ENCODE peak calls at places on chromosomes 16 and 17, in four cellular contexts. One of them, this sample, is unnamed. For H3K36me3, the result is how much of the 10 kb centered on the place peaks cover.

GRCh38 chr17:50111687-50112655 is 16.8 kb downstream of the PDK2 start:
- DNase-seq in prostate gland: no peak
- DNase-seq in Peyer's patch: peak
- DNase-seq in GM12878: no peak
- DNase-seq in this sample: no peak

GRCh38 chr17:45405250-45406086 is 27.2 kb downstream of the ARHGAP27 start:
- DNase-seq in prostate gland: no peak
- DNase-seq in Peyer's patch: peak
- DNase-seq in GM12878: no peak
- DNase-seq in this sample: no peak

GRCh38 chr17:48299760-48300159 is 130.3 kb downstream of the SKAP1 start:
- DNase-seq in prostate gland: no peak
- DNase-seq in Peyer's patch: no peak
- DNase-seq in GM12878: peak
- DNase-seq in this sample: no peak

GRCh38 chr17:66466933-66467367 is 164.5 kb downstream of the PRKCA start:
- DNase-seq in prostate gland: no peak
- DNase-seq in Peyer's patch: no peak
- DNase-seq in GM12878: no peak
- DNase-seq in this sample: no peak

GRCh38 chr17:51000835-51001638 is 119.6 kb downstream of the SPAG9 start:
- DNase-seq in prostate gland: peak
- DNase-seq in Peyer's patch: no peak
- DNase-seq in GM12878: peak
- DNase-seq in this sample: no peak

GRCh38 chr17:49223517-49224197 is 6.9 kb downstream of the PHOSPHO1 start:
- DNase-seq in prostate gland: peak
- DNase-seq in Peyer's patch: peak
- DNase-seq in GM12878: no peak
- DNase-seq in this sample: no peak

GRCh38 chr17:55238931-55239297 is 25.8 kb upstream of the HLF start:
- DNase-seq in prostate gland: no peak
- DNase-seq in Peyer's patch: peak
- DNase-seq in GM12878: no peak
- DNase-seq in this sample: no peak

GRCh38 chr16:68658974-68659360 is 13.9 kb downstream of the CDH3 start:
- DNase-seq in prostate gland: no peak
- DNase-seq in Peyer's patch: no peak
- DNase-seq in GM12878: no peak
- DNase-seq in this sample: no peak

GRCh38 chr17:41932821-41933389 is 2.5 kb downstream of the ODAD4 start:
- DNase-seq in prostate gland: no peak
- DNase-seq in Peyer's patch: no peak
- DNase-seq in GM12878: no peak
- DNase-seq in this sample: no peak

GRCh38 chr16:49937886-49938285 is 82.0 kb upstream of the ZNF423 start:
- DNase-seq in prostate gland: no peak
- DNase-seq in Peyer's patch: no peak
- DNase-seq in GM12878: no peak
- DNase-seq in this sample: no peak

GRCh38 chr17:16294560-16294959 is 58.7 kb downstream of the CENPV start:
- DNase-seq in prostate gland: no peak
- DNase-seq in Peyer's patch: no peak
- DNase-seq in GM12878: no peak
- DNase-seq in this sample: no peak

GRCh38 chr16:21265104-21265825 is 12.8 kb downstream of the CRYM start:
- DNase-seq in prostate gland: no peak
- DNase-seq in Peyer's patch: no peak
- DNase-seq in GM12878: no peak
- DNase-seq in this sample: no peak

GRCh38 chr17:67959510-67959909 is 36.8 kb downstream of the C17orf58 start:
- DNase-seq in prostate gland: no peak
- DNase-seq in Peyer's patch: no peak
- DNase-seq in GM12878: no peak
- DNase-seq in this sample: no peak

GRCh38 chr16:1527836-1528811 is 5.3 kb upstream of the TMEM204 start:
- DNase-seq in prostate gland: no peak
- DNase-seq in Peyer's patch: no peak
- DNase-seq in GM12878: no peak
- DNase-seq in this sample: no peak

GRCh38 chr16:64162613-64163375 is 959.1 kb downstream of the CDH11 start:
- DNase-seq in prostate gland: no peak
- DNase-seq in Peyer's patch: no peak
- DNase-seq in GM12878: no peak
- DNase-seq in this sample: no peak

GRCh38 chr17:42618442-42619150 is 9.1 kb downstream of the TUBG1 start:
- DNase-seq in prostate gland: peak
- DNase-seq in Peyer's patch: peak
- DNase-seq in GM12878: peak
- DNase-seq in this sample: no peak

GRCh38 chr17:43416998-43417891 is 18.5 kb downstream of the ARL4D start:
- DNase-seq in prostate gland: peak
- DNase-seq in Peyer's patch: peak
- DNase-seq in GM12878: no peak
- DNase-seq in this sample: no peak

GRCh38 chr17:3826191-3826590 is 19.9 kb downstream of the NCBP3 start:
- DNase-seq in prostate gland: no peak
- DNase-seq in Peyer's patch: no peak
- DNase-seq in GM12878: no peak
- DNase-seq in this sample: no peak

GRCh38 chr17:39143552-39144093 is 7.8 kb downstream of the PLXDC1 start:
- DNase-seq in prostate gland: no peak
- DNase-seq in Peyer's patch: no peak
- DNase-seq in GM12878: no peak
- DNase-seq in this sample: no peak

GRCh38 chr16:3754304-3754703 is 37.0 kb upstream of the TRAP1 start:
- DNase-seq in prostate gland: no peak
- DNase-seq in Peyer's patch: no peak
- DNase-seq in GM12878: no peak
- DNase-seq in this sample: no peak

GRCh38 chr16:88934066-88934667 is 42.8 kb downstream of the CBFA2T3 start:
- DNase-seq in prostate gland: no peak
- DNase-seq in Peyer's patch: no peak
- DNase-seq in GM12878: no peak
- DNase-seq in this sample: no peak

GRCh38 chr16:81517150-81517499 is 72.5 kb downstream of the CMIP start:
- DNase-seq in prostate gland: no peak
- DNase-seq in Peyer's patch: no peak
- DNase-seq in GM12878: no peak
- DNase-seq in this sample: no peak

GRCh38 chr16:85472514-85472913 is 140.6 kb upstream of the GSE1 start:
- DNase-seq in prostate gland: no peak
- DNase-seq in Peyer's patch: no peak
- DNase-seq in GM12878: no peak
- DNase-seq in this sample: no peak

GRCh38 chr17:64166876-64167275 is 36.9 kb upstream of the ERN1 start:
- DNase-seq in prostate gland: no peak
- DNase-seq in Peyer's patch: no peak
- DNase-seq in GM12878: no peak
- DNase-seq in this sample: no peak

GRCh38 chr16:81595676-81596292 is 151.2 kb downstream of the CMIP start:
- DNase-seq in prostate gland: no peak
- DNase-seq in Peyer's patch: no peak
- DNase-seq in GM12878: no peak
- DNase-seq in this sample: no peak

GRCh38 chr16:50853329-50853728 is 111.4 kb downstream of the CYLD start:
- DNase-seq in prostate gland: no peak
- DNase-seq in Peyer's patch: no peak
- DNase-seq in GM12878: no peak
- DNase-seq in this sample: no peak

GRCh38 chr17:55770220-55770870 is 19.5 kb downstream of the PCTP start:
- DNase-seq in prostate gland: no peak
- DNase-seq in Peyer's patch: no peak
- DNase-seq in GM12878: no peak
- DNase-seq in this sample: no peak

GRCh38 chr16:10971560-10971961 is 27.2 kb downstream of the CLEC16A start:
- DNase-seq in prostate gland: peak
- DNase-seq in Peyer's patch: no peak
- DNase-seq in GM12878: no peak
- DNase-seq in this sample: no peak

DNA sequence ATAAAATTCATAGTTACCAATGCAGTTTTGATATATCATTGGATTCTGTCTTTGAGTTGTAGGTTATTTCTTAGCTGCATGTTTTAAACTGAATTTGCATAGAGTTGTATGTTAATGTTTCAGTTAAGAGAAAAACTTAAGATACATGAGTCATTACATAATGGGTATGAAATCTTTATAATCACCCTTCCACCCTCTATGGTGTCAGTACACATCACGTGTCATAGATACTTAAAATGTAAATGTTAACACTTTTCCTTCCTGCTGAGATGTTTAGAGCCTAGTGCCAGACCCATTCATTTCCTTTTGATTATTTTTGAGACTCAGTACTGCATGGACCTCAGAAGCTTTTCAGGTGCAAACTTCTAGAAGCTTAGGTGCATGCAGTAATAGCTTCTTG is 20.5 kb downstream of the ZNF207 start:
- DNase-seq in prostate gland: no peak
- DNase-seq in Peyer's patch: no peak
- DNase-seq in GM12878: no peak
- DNase-seq in this sample: no peak
- H3K36me3 ChIP-seq in prostate gland: under half
- H3K36me3 ChIP-seq in Peyer's patch: under half
- H3K36me3 ChIP-seq in GM12878: half or more
- H3K36me3 ChIP-seq in this sample: half or more

GRCh38 chr17:37360632-37361031 is 15.2 kb upstream of the C17orf78 start:
- DNase-seq in prostate gland: no peak
- DNase-seq in Peyer's patch: no peak
- DNase-seq in GM12878: no peak
- DNase-seq in this sample: no peak

GRCh38 chr17:37358098-37358829 is 17.5 kb upstream of the C17orf78 start:
- DNase-seq in prostate gland: peak
- DNase-seq in Peyer's patch: peak
- DNase-seq in GM12878: no peak
- DNase-seq in this sample: no peak

GRCh38 chr17:37361543-37361942 is 14.2 kb upstream of the C17orf78 start:
- DNase-seq in prostate gland: peak
- DNase-seq in Peyer's patch: no peak
- DNase-seq in GM12878: no peak
- DNase-seq in this sample: no peak

GRCh38 chr17:37359682-37360188 is 16.1 kb upstream of the C17orf78 start:
- DNase-seq in prostate gland: no peak
- DNase-seq in Peyer's patch: no peak
- DNase-seq in GM12878: no peak
- DNase-seq in this sample: no peak

GRCh38 chr17:37358830-37359681 is 16.7 kb upstream of the C17orf78 start:
- DNase-seq in prostate gland: peak
- DNase-seq in Peyer's patch: peak
- DNase-seq in GM12878: peak
- DNase-seq in this sample: peak
- TF ChIP-seq POLR2A in prostate gland: peak
- TF ChIP-seq POLR2A in Peyer's patch: peak
- TF ChIP-seq POLR2A in GM12878: peak
- TF ChIP-seq POLR2A in this sample: peak

GRCh38 chr16:56382901-56383355 is 42.4 kb downstream of the AMFR start:
- DNase-seq in prostate gland: no peak
- DNase-seq in Peyer's patch: no peak
- DNase-seq in GM12878: no peak
- DNase-seq in this sample: no peak
- H3K36me3 ChIP-seq in prostate gland: under half
- H3K36me3 ChIP-seq in Peyer's patch: under half
- H3K36me3 ChIP-seq in GM12878: under half
- H3K36me3 ChIP-seq in this sample: under half

DNA sequence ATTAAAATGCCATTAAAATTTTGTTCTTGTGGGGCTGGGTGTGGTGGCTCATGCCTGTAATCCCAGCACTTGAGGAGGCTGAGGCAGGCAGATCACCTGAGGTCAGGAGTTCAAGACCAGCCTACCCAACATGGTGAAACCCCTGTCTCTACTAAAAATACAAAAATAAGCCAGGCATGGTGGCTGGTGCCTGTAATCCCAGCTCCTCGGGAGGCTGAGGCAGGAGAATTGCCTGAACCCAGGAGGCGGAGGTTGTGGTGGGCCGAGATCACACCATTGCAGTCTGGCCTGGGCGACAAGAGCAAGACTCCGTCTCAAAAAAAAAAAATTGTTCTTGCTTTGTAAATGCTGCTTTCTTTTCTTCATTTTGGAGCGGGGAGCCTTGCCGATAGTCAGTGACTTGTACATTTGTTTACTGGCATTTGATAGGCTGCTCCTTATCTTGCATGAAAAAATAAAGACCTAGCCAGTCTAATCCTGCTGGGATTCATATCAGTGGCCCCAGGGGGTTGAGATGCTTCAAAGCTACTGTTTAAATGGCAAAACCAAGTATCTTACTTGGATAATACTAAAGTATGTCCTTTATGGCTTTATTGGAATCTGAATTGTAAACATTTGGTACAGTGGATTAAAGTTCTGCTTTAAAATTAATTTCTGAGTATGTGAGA is 3.3 kb upstream of the CLTC start:
- DNase-seq in prostate gland: no peak
- DNase-seq in Peyer's patch: no peak
- DNase-seq in GM12878: no peak
- DNase-seq in this sample: no peak
- TF ChIP-seq POLR2A in prostate gland: no peak
- TF ChIP-seq POLR2A in Peyer's patch: no peak
- TF ChIP-seq POLR2A in GM12878: no peak
- TF ChIP-seq POLR2A in this sample: no peak

DNA sequence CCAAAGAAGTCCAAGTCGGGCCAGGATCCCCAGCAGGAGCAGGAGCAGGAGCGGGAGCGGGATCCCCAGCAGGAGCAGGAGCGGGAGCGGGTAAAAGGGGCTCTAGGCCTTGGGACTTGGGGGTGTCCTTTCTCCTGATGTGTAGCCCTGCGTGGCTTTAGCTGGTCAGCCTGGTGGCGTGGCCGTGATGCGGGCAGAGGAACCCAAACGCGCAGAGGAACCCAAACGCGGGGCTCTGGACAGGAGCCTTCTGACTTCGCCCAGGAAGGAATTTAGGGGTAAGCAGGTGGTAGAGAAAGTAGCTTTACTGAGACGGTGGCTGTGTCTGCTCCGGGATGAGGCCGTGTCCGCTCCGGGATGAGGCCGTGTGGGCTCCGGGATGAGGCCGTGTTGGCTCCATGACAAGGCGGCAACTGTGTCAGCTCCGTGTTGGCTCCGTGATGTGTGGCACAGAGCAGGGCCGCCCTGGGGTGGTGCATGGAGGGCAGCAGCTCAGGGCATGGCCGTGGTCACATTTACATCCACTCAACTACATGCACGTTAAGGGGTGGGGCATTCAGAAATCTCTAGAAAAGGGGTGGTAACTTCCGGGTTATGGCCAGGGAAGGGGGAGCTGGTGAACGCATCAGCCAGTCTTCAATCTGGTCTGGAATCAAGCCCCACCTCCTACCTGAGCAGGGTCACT is 19.5 kb downstream of the ASPSCR1 start:
- DNase-seq in prostate gland: no peak
- DNase-seq in Peyer's patch: no peak
- DNase-seq in GM12878: no peak
- DNase-seq in this sample: no peak
- H3K36me3 ChIP-seq in prostate gland: under half
- H3K36me3 ChIP-seq in Peyer's patch: under half
- H3K36me3 ChIP-seq in GM12878: under half
- H3K36me3 ChIP-seq in this sample: under half

GRCh38 chr16:14491831-14492529 is 138.1 kb downstream of the PARN start:
- DNase-seq in prostate gland: no peak
- DNase-seq in Peyer's patch: no peak
- DNase-seq in GM12878: no peak
- DNase-seq in this sample: no peak
- TF ChIP-seq POLR2A in prostate gland: no peak
- TF ChIP-seq POLR2A in Peyer's patch: no peak
- TF ChIP-seq POLR2A in GM12878: no peak
- TF ChIP-seq POLR2A in this sample: no peak

This sample was measured in esophagus squamous epithelium.